ENCODE peak calls at places on chromosomes 3 and 15, in five cellular contexts. M is cardiac fibroblast, S is tibial nerve, D is kidney epithelial cell, I is heart right ventricle. N is an unnamed sample.

GRCh38 chr3:138009476-138010272 is at the start of gene CLDN18:
- DNase-seq in M (peak), S (no peak), D (no peak), I (no peak), N (peak)

GRCh38 chr3:13403213-13403817 is 16.8 kb downstream of the NUP210 start:
- DNase-seq in M (no peak), S (no peak), D (no peak), I (no peak), N (no peak)

GRCh38 chr3:143252931-143253330 is 133.4 kb downstream of the CHST2 start:
- DNase-seq in M (no peak), S (no peak), D (no peak), I (no peak), N (no peak)

GRCh38 chr3:129432671-129433070 is 4.2 kb upstream of the EFCAB12 start:
- DNase-seq in M (no peak), S (no peak), D (no peak), I (no peak), N (no peak)

GRCh38 chr3:152843955-152844354 is 9.0 kb downstream of the P2RY1 start:
- DNase-seq in M (no peak), S (no peak), D (no peak), I (no peak), N (no peak)

GRCh38 chr3:69791919-69792399 is 52.7 kb downstream of the MITF start:
- DNase-seq in M (peak), S (no peak), D (no peak), I (no peak), N (peak)

GRCh38 chr15:100911086-100911485 is 8.1 kb upstream of the LRRK1 start:
- DNase-seq in M (no peak), S (no peak), D (no peak), I (no peak), N (no peak)

GRCh38 chr3:139546772-139547171 is 7.2 kb upstream of the RBP1 start:
- DNase-seq in M (no peak), S (no peak), D (no peak), I (no peak), N (no peak)

GRCh38 chr15:59307164-59307535 is 65.5 kb downstream of the MYO1E start:
- DNase-seq in M (no peak), S (no peak), D (no peak), I (no peak), N (no peak)

GRCh38 chr3:46881819-46882376 is 4.4 kb downstream of the PTH1R start:
- DNase-seq in M (peak), S (no peak), D (no peak), I (no peak), N (no peak)

GRCh38 chr3:138624518-138624917 is 15.9 kb downstream of the FAIM start:
- DNase-seq in M (no peak), S (no peak), D (no peak), I (no peak), N (no peak)

GRCh38 chr3:120850326-120851295 is 57.4 kb upstream of the STXBP5L start:
- DNase-seq in M (no peak), S (no peak), D (no peak), I (no peak), N (no peak)

GRCh38 chr3:140711043-140711718 is 33.3 kb downstream of the TRIM42 start:
- DNase-seq in M (no peak), S (no peak), D (no peak), I (no peak), N (no peak)

GRCh38 chr15:33016405-33017024 is 178.0 kb downstream of the FMN1 start:
- DNase-seq in M (no peak), S (no peak), D (no peak), I (no peak), N (no peak)

GRCh38 chr15:98421419-98422085 is 226.8 kb upstream of the IGF1R start:
- DNase-seq in M (peak), S (peak), D (no peak), I (peak), N (peak)
- H3K4me3 ChIP-seq in M (no peak), S (peak), D (no peak), I (no peak), N (no peak)

DNA sequence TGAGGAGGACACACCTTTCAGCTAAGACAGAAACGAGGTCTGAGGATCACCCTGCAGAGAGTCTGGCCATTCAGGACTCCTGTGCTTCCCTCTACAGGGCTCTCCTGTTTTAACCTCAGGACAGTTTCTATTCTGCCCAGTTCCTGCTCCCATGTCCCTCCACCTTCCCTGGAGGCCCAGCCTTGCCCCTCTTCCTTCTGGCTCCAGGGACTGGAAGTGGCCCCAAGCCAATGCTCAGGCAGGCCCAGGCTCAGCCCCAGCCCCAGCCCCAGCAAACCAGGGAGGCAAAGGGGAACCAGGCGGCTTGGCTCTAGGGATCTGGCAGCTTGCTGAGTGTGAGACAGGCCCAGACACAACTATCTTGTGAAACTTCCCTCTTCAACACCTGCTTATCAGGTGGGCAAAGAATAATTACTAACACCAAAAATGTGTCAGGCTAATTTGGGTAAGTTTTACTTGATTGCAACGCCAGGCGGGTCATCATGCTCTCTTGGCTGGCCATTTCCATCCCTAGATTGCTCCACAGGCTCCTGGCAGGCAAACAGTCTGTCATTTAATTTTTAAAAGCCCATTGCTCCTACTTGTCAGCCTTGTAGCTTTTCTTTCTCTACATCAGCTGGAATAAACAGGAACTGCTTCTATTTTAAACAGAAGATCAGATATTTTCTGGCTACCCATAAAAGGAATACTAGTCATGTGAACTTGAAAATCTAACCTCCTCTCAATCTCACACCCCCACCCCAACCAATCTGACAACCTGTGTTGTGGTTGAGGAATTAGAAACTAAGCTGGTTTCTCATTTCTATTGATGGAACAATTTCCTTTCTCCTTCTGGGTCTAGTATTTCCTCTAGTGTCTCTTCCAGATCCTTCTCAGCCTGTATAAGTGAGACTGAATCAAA is 33.5 kb downstream of the UPK1B start:
- DNase-seq in M (no peak), S (no peak), D (no peak), I (no peak), N (no peak)
- TF ChIP-seq CTCF in M (no peak), S (no peak), D (no peak), I (no peak), N (no peak)

GRCh38 chr3:197549261-197549885 is 6.4 kb downstream of the BDH1 start:
- DNase-seq in M (no peak), S (no peak), D (no peak), I (no peak), N (no peak)

GRCh38 chr3:197554196-197554561 is 1.6 kb downstream of the BDH1 start:
- DNase-seq in M (no peak), S (no peak), D (no peak), I (no peak), N (no peak)

GRCh38 chr3:197550489-197550888 is 5.3 kb downstream of the BDH1 start:
- DNase-seq in M (no peak), S (no peak), D (no peak), I (no peak), N (no peak)

GRCh38 chr3:197554562-197555280 is 1.0 kb downstream of the BDH1 start:
- DNase-seq in M (peak), S (peak), D (peak), I (peak), N (peak)

DNA sequence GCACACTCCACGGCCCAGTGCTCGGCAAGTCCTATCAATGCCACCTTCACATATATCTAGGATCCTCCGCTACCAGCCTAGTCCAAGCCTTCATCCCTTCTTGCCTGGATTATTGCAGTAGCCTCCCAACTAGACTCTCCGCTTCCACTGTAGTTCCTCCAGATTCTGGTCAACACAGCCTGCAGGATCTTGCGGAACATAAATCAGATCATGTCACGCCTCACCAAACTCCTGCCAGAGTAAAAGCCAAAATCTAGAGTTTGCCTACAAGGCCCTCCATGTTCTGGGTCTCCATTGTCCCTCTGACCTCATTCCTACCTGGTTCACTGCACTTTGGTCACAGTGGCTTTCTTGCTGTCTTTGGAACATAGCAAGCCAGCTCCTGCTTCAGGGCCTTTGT is 3.6 kb downstream of the BDH1 start:
- DNase-seq in M (no peak), S (no peak), D (no peak), I (no peak), N (no peak)
- H3K4me3 ChIP-seq in M (no peak), S (no peak), D (no peak), I (no peak), N (no peak)

GRCh38 chr3:66642015-66642414 is 141.2 kb upstream of the LRIG1 start:
- DNase-seq in M (no peak), S (no peak), D (no peak), I (no peak), N (no peak)

GRCh38 chr3:66642484-66642883 is 141.7 kb upstream of the LRIG1 start:
- DNase-seq in M (no peak), S (no peak), D (no peak), I (no peak), N (no peak)

GRCh38 chr3:66633982-66634381 is 133.2 kb upstream of the LRIG1 start:
- DNase-seq in M (no peak), S (no peak), D (no peak), I (no peak), N (no peak)

GRCh38 chr3:66639794-66640356 is 139.1 kb upstream of the LRIG1 start:
- DNase-seq in M (no peak), S (no peak), D (no peak), I (no peak), N (no peak)

DNA sequence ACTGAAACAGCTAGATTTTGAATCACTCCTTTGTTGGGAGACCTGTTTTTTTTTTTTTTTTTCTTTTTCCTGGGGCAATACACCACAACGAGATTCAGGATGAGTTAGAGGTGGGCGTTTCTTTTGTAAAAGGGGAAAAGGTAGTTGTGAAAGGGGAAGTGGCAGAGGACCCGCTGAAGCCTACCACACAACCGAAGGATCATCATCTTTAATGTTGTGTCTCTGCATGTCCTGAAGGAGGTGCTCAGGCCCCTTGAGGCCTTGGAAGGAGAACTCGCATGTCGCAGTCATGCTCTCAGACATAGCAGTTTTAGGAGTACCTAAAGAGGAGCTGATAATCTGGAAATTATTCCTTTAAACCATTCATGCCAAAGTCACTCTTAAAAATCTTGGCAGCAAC is 137.9 kb upstream of the LRIG1 start:
- DNase-seq in M (no peak), S (no peak), D (no peak), I (no peak), N (no peak)
- TF ChIP-seq CTCF in M (no peak), S (no peak), D (no peak), I (no peak), N (peak)

GRCh38 chr15:90101130-90101968 is 919 bp downstream of the IDH2 start:
- DNase-seq in M (peak), S (peak), D (no peak), I (peak), N (no peak)

GRCh38 chr15:90099868-90100854 is 2.1 kb downstream of the IDH2 start:
- DNase-seq in M (peak), S (peak), D (no peak), I (no peak), N (peak)

GRCh38 chr15:90099072-90099867 is 3.0 kb downstream of the IDH2 start:
- DNase-seq in M (no peak), S (no peak), D (no peak), I (no peak), N (no peak)

GRCh38 chr15:90095521-90095959 is 6.7 kb downstream of the IDH2 start:
- DNase-seq in M (no peak), S (no peak), D (no peak), I (no peak), N (no peak)

GRCh38 chr15:90097475-90097874 is 4.8 kb downstream of the IDH2 start:
- DNase-seq in M (no peak), S (no peak), D (no peak), I (no peak), N (no peak)
- H3K4me3 ChIP-seq in M (no peak), S (no peak), D (no peak), I (no peak), N (no peak)

DNA sequence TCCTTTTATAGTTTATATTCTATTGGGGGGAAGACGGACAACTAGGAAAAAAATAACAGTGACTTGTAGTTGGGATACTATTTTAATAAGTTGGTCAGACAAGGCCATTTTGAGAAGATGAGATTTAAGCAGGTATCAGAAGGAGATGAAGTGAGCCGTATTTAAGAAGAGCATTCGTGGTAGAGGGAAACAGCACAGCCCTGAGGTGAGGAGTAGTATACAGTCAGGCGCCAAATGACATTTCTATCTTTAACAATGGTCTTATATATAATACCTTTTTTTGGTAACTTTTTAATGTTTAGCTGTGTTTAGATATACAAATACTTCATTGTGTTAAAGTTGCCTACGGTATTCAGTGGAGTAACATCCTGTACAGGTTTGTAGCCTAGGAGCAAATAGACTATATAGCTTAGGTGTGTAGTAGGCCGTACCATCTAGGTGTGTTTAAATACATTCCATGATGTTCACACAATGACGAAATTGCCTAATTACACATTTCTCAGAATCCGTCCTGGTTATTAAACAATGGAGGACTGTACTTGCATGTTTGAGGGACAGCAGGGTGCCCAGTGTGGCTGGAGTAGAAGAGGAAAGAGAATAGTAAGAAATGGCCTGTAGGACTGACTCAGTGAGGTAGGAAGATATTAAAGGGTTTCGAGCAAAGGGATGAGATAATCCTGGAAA is 1.6 kb downstream of the NKTR start:
- DNase-seq in M (no peak), S (no peak), D (no peak), I (no peak), N (no peak)
- TF ChIP-seq CTCF in M (peak), S (no peak), D (no peak), I (no peak), N (peak)

N was measured in fibroblast of pulmonary artery.